ENCODE peak calls at places on chromosomes 16 and 17, in nine cellular contexts. P, U, M, J, Z, A, W, B and X are unnamed samples.

GRCh38 chr16:525520-526180 is 1.9 kb upstream of the CAPN15 start:
- DNase-seq in U (peak), P (peak), W (peak), J (peak), M (peak), B (peak), Z (no peak), A (peak), X (no peak)

GRCh38 chr17:27319536-27320221 is 25.8 kb downstream of the WSB1 start:
- DNase-seq in B (peak), Z (no peak), U (no peak), W (no peak), A (peak), M (peak), P (no peak), J (peak), X (peak)

GRCh38 chr17:19645608-19646250 is 2.8 kb upstream of the ALDH3A2 start:
- DNase-seq in P (no peak), U (peak), M (peak), A (peak), B (peak), Z (no peak), W (no peak), J (no peak), X (no peak)

GRCh38 chr17:44934745-44935105 is 12.8 kb downstream of the KIF18B start:
- DNase-seq in A (no peak), M (no peak), P (no peak), Z (no peak), J (no peak), U (no peak), W (no peak), B (no peak), X (no peak)

GRCh38 chr17:28720247-28720996 is 637 bp downstream of the RPL23A start:
- DNase-seq in P (no peak), A (no peak), M (no peak), B (peak), U (peak), W (no peak), Z (no peak), J (no peak), X (no peak)

GRCh38 chr17:61426482-61427304 is 25.5 kb upstream of the TBX4 start:
- DNase-seq in Z (no peak), W (peak), M (peak), P (no peak), U (no peak), B (peak), J (no peak), A (peak), X (no peak)

GRCh38 chr17:79114455-79115301 is 40.1 kb downstream of the ENGASE start:
- DNase-seq in U (peak), P (no peak), A (no peak), M (no peak), W (no peak), B (peak), J (no peak), Z (no peak), X (peak)

GRCh38 chr16:81779540-81780320 is 639 bp downstream of the PLCG2 start:
- DNase-seq in U (no peak), P (no peak), M (no peak), Z (peak), W (no peak), J (no peak), A (no peak), B (no peak), X (no peak)

GRCh38 chr16:83842755-83843507 is 35.2 kb downstream of the HSBP1 start:
- DNase-seq in P (no peak), M (no peak), A (no peak), U (no peak), Z (peak), J (no peak), W (no peak), B (no peak), X (no peak)

GRCh38 chr16:54493076-54493475 is 206.5 kb upstream of the IRX3 start:
- DNase-seq in W (no peak), B (peak), U (no peak), M (peak), Z (no peak), J (no peak), A (peak), P (no peak), X (no peak)

GRCh38 chr17:296382-296781 is 56.2 kb downstream of the RPH3AL start:
- DNase-seq in W (no peak), Z (no peak), A (no peak), J (no peak), B (no peak), U (no peak), M (no peak), P (no peak), X (no peak)

GRCh38 chr17:41624208-41625101 is at the start of gene KRT17:
- DNase-seq in Z (no peak), J (peak), P (no peak), B (no peak), W (peak), U (peak), A (no peak), M (no peak), X (peak)

GRCh38 chr17:79678856-79679255 is 51.9 kb upstream of the ENPP7 start:
- DNase-seq in J (no peak), U (no peak), Z (no peak), M (no peak), B (no peak), W (no peak), P (no peak), A (no peak), X (no peak)

GRCh38 chr17:55093358-55093757 is 124.8 kb downstream of the STXBP4 start:
- DNase-seq in B (no peak), M (no peak), A (peak), P (no peak), U (no peak), J (no peak), W (no peak), Z (no peak), X (no peak)

GRCh38 chr16:55469821-55470532 is 9.0 kb upstream of the MMP2 start:
- DNase-seq in W (no peak), A (no peak), J (no peak), P (no peak), U (no peak), M (no peak), B (no peak), Z (no peak), X (no peak)

GRCh38 chr17:76004750-76005262 is 4.2 kb downstream of the CDK3 start:
- DNase-seq in W (no peak), M (no peak), B (no peak), J (no peak), A (no peak), Z (no peak), P (no peak), U (no peak), X (no peak)

GRCh38 chr17:58307468-58308172 is 21.0 kb downstream of the TSPOAP1 start:
- DNase-seq in M (no peak), Z (no peak), U (no peak), P (no peak), J (peak), B (no peak), W (peak), A (no peak), X (no peak)

GRCh38 chr17:9987779-9988585 is 82.9 kb upstream of the RCVRN start:
- DNase-seq in B (peak), Z (no peak), A (no peak), M (no peak), U (peak), W (no peak), P (no peak), J (no peak), X (no peak)

GRCh38 chr17:1898332-1898731 is 68.5 kb downstream of the RPA1 start:
- DNase-seq in A (no peak), U (no peak), B (no peak), P (no peak), W (no peak), M (no peak), Z (no peak), J (no peak), X (no peak)

GRCh38 chr16:56672761-56673536 is 3.3 kb downstream of the MT1H start:
- DNase-seq in M (no peak), J (no peak), A (no peak), W (no peak), Z (no peak), B (no peak), U (no peak), P (no peak), X (no peak)

GRCh38 chr17:7133424-7133823 is 18.8 kb upstream of the ASGR2 start:
- DNase-seq in A (no peak), P (no peak), U (no peak), Z (peak), M (no peak), W (no peak), J (no peak), B (no peak), X (no peak)

GRCh38 chr17:22463110-22463850 is 771.0 kb downstream of the KCNJ18 start:
- DNase-seq in A (no peak), B (no peak), Z (no peak), J (no peak), M (no peak), P (no peak), U (peak), W (no peak), X (no peak)

GRCh38 chr17:73901661-73902415 is 257.6 kb upstream of the SDK2 start:
- DNase-seq in P (no peak), W (no peak), Z (no peak), M (no peak), U (peak), J (peak), A (no peak), B (no peak), X (peak)

GRCh38 chr17:68383120-68383442 is 74.2 kb downstream of the WIPI1 start:
- DNase-seq in B (no peak), P (no peak), W (no peak), U (no peak), M (no peak), Z (no peak), A (no peak), J (no peak), X (no peak)

GRCh38 chr16:73217654-73218053 is 169.7 kb upstream of the ZFHX3 start:
- DNase-seq in P (no peak), W (no peak), B (no peak), U (no peak), M (no peak), A (no peak), J (no peak), Z (no peak), X (no peak)